ENCODE peak calls at places on chromosomes 5 and 9, in six cellular contexts. One of them, this sample, is unnamed.
A peak's percentile ranks its signal among the peaks of the same experiment; 100 is the strongest.

GRCh38 chr5:53552561-53552960 is 7.9 kb upstream of the NDUFS4 start:
- DNase-seq in brain microvascular endothelial cell: no peak
- DNase-seq in IMR-90: no peak
- DNase-seq in CD8-positive, alpha-beta memory T cell: no peak
- DNase-seq in CD8-positive, alpha-beta T cell: no peak
- DNase-seq in uterus: no peak
- DNase-seq in this sample: no peak

GRCh38 chr9:32251539-32251938 is 132.9 kb upstream of the ACO1 start:
- DNase-seq in uterus: peak; percentile 25
- DNase-seq in brain microvascular endothelial cell: peak; percentile 49
- DNase-seq in CD8-positive, alpha-beta T cell: no peak
- DNase-seq in IMR-90: peak; percentile 20
- DNase-seq in CD8-positive, alpha-beta memory T cell: peak; percentile 18
- DNase-seq in this sample: peak; percentile 2

GRCh38 chr9:105694320-105694847 is at the start of gene TMEM38B:
- DNase-seq in brain microvascular endothelial cell: peak; percentile 61
- DNase-seq in IMR-90: peak; percentile 58
- DNase-seq in CD8-positive, alpha-beta T cell: peak; percentile 73
- DNase-seq in uterus: peak; percentile 71
- DNase-seq in CD8-positive, alpha-beta memory T cell: peak; percentile 84
- DNase-seq in this sample: peak; percentile 76

GRCh38 chr9:137851516-137852217 is 25.9 kb upstream of the CACNA1B start:
- DNase-seq in uterus: no peak
- DNase-seq in CD8-positive, alpha-beta memory T cell: no peak
- DNase-seq in IMR-90: no peak
- DNase-seq in CD8-positive, alpha-beta T cell: no peak
- DNase-seq in brain microvascular endothelial cell: no peak
- DNase-seq in this sample: no peak

GRCh38 chr9:110546411-110546871 is 33.1 kb downstream of the SVEP1 start:
- DNase-seq in IMR-90: peak; percentile 7
- DNase-seq in CD8-positive, alpha-beta T cell: no peak
- DNase-seq in brain microvascular endothelial cell: no peak
- DNase-seq in uterus: no peak
- DNase-seq in CD8-positive, alpha-beta memory T cell: no peak
- DNase-seq in this sample: no peak

GRCh38 chr5:180114304-180115003 is 42.9 kb upstream of the RNF130 start:
- DNase-seq in CD8-positive, alpha-beta T cell: no peak
- DNase-seq in uterus: no peak
- DNase-seq in brain microvascular endothelial cell: no peak
- DNase-seq in CD8-positive, alpha-beta memory T cell: no peak
- DNase-seq in IMR-90: no peak
- DNase-seq in this sample: no peak

GRCh38 chr9:129866373-129867137 is 31.3 kb downstream of the USP20 start:
- DNase-seq in uterus: no peak
- DNase-seq in brain microvascular endothelial cell: no peak
- DNase-seq in CD8-positive, alpha-beta memory T cell: peak; percentile 81
- DNase-seq in CD8-positive, alpha-beta T cell: peak; percentile 71
- DNase-seq in IMR-90: no peak
- DNase-seq in this sample: no peak

GRCh38 chr9:93185261-93186150 is 1.6 kb downstream of the WNK2 start:
- DNase-seq in IMR-90: no peak
- DNase-seq in CD8-positive, alpha-beta memory T cell: no peak
- DNase-seq in uterus: no peak
- DNase-seq in CD8-positive, alpha-beta T cell: no peak
- DNase-seq in brain microvascular endothelial cell: no peak
- DNase-seq in this sample: no peak

GRCh38 chr5:176823869-176824412 is 13.6 kb downstream of the UNC5A start:
- DNase-seq in CD8-positive, alpha-beta memory T cell: no peak
- DNase-seq in uterus: no peak
- DNase-seq in brain microvascular endothelial cell: no peak
- DNase-seq in CD8-positive, alpha-beta T cell: peak; percentile 4
- DNase-seq in IMR-90: no peak
- DNase-seq in this sample: no peak

GRCh38 chr5:41841325-41841724 is 28.9 kb downstream of the OXCT1 start:
- DNase-seq in CD8-positive, alpha-beta memory T cell: no peak
- DNase-seq in IMR-90: no peak
- DNase-seq in brain microvascular endothelial cell: no peak
- DNase-seq in uterus: no peak
- DNase-seq in CD8-positive, alpha-beta T cell: no peak
- DNase-seq in this sample: no peak

GRCh38 chr9:121720311-121720991 is 69.0 kb downstream of the DAB2IP start:
- DNase-seq in CD8-positive, alpha-beta memory T cell: no peak
- DNase-seq in uterus: no peak
- DNase-seq in CD8-positive, alpha-beta T cell: no peak
- DNase-seq in IMR-90: no peak
- DNase-seq in brain microvascular endothelial cell: no peak
- DNase-seq in this sample: no peak

GRCh38 chr5:43258116-43258515 is 55.1 kb downstream of the HMGCS1 start:
- DNase-seq in uterus: no peak
- DNase-seq in CD8-positive, alpha-beta memory T cell: no peak
- DNase-seq in CD8-positive, alpha-beta T cell: no peak
- DNase-seq in brain microvascular endothelial cell: no peak
- DNase-seq in IMR-90: no peak
- DNase-seq in this sample: no peak

GRCh38 chr5:34587355-34588241 is 68.5 kb upstream of the RAI14 start:
- DNase-seq in CD8-positive, alpha-beta T cell: no peak
- DNase-seq in IMR-90: peak; percentile 90
- DNase-seq in brain microvascular endothelial cell: peak; percentile 74
- DNase-seq in uterus: no peak
- DNase-seq in CD8-positive, alpha-beta memory T cell: no peak
- DNase-seq in this sample: no peak

GRCh38 chr9:112757300-112757883 is 6.8 kb downstream of the SNX30 start:
- DNase-seq in IMR-90: peak; percentile 45
- DNase-seq in CD8-positive, alpha-beta T cell: no peak
- DNase-seq in brain microvascular endothelial cell: no peak
- DNase-seq in uterus: no peak
- DNase-seq in CD8-positive, alpha-beta memory T cell: no peak
- DNase-seq in this sample: no peak

GRCh38 chr5:154473581-154474266 is 4.3 kb downstream of the HAND1 start:
- DNase-seq in CD8-positive, alpha-beta T cell: no peak
- DNase-seq in IMR-90: no peak
- DNase-seq in brain microvascular endothelial cell: no peak
- DNase-seq in CD8-positive, alpha-beta memory T cell: no peak
- DNase-seq in uterus: no peak
- DNase-seq in this sample: no peak

GRCh38 chr5:173016621-173017046 is 33.1 kb downstream of the ATP6V0E1 start:
- DNase-seq in CD8-positive, alpha-beta memory T cell: no peak
- DNase-seq in IMR-90: peak; percentile 71
- DNase-seq in brain microvascular endothelial cell: peak; percentile 62
- DNase-seq in CD8-positive, alpha-beta T cell: no peak
- DNase-seq in uterus: no peak
- DNase-seq in this sample: no peak

GRCh38 chr5:66849803-66850202 is 253.6 kb downstream of the MAST4 start:
- DNase-seq in uterus: no peak
- DNase-seq in brain microvascular endothelial cell: peak; percentile 16
- DNase-seq in IMR-90: peak; percentile 55
- DNase-seq in CD8-positive, alpha-beta memory T cell: no peak
- DNase-seq in CD8-positive, alpha-beta T cell: no peak
- DNase-seq in this sample: no peak

GRCh38 chr9:70262948-70263347 is 4.2 kb downstream of the SMC5 start:
- DNase-seq in uterus: no peak
- DNase-seq in CD8-positive, alpha-beta memory T cell: no peak
- DNase-seq in brain microvascular endothelial cell: no peak
- DNase-seq in CD8-positive, alpha-beta T cell: no peak
- DNase-seq in IMR-90: peak; percentile 33
- DNase-seq in this sample: no peak

GRCh38 chr5:104179057-104179456 is 616.5 kb upstream of the NUDT12 start:
- DNase-seq in brain microvascular endothelial cell: peak; percentile 57
- DNase-seq in uterus: no peak
- DNase-seq in CD8-positive, alpha-beta T cell: no peak
- DNase-seq in IMR-90: peak; percentile 63
- DNase-seq in CD8-positive, alpha-beta memory T cell: no peak
- DNase-seq in this sample: no peak

GRCh38 chr9:5552301-5552700 is 42.0 kb downstream of the PDCD1LG2 start:
- DNase-seq in CD8-positive, alpha-beta T cell: no peak
- DNase-seq in brain microvascular endothelial cell: peak; percentile 28
- DNase-seq in uterus: no peak
- DNase-seq in IMR-90: peak; percentile 79
- DNase-seq in CD8-positive, alpha-beta memory T cell: no peak
- DNase-seq in this sample: no peak

GRCh38 chr9:130835441-130836298 is 616 bp downstream of the ABL1 start:
- DNase-seq in CD8-positive, alpha-beta memory T cell: peak; percentile 9
- DNase-seq in brain microvascular endothelial cell: no peak
- DNase-seq in IMR-90: peak; percentile 61
- DNase-seq in CD8-positive, alpha-beta T cell: peak; percentile 24
- DNase-seq in uterus: no peak
- DNase-seq in this sample: no peak

GRCh38 chr5:152844713-152845112 is 439.6 kb upstream of the NMUR2 start:
- DNase-seq in brain microvascular endothelial cell: no peak
- DNase-seq in CD8-positive, alpha-beta memory T cell: no peak
- DNase-seq in IMR-90: no peak
- DNase-seq in CD8-positive, alpha-beta T cell: no peak
- DNase-seq in uterus: no peak
- DNase-seq in this sample: no peak

GRCh38 chr9:21415492-21416267 is 6.8 kb downstream of the IFNA8 start:
- DNase-seq in brain microvascular endothelial cell: no peak
- DNase-seq in IMR-90: no peak
- DNase-seq in uterus: no peak
- DNase-seq in CD8-positive, alpha-beta memory T cell: no peak
- DNase-seq in CD8-positive, alpha-beta T cell: no peak
- DNase-seq in this sample: no peak

GRCh38 chr5:120555345-120555744 is 91.2 kb downstream of the PRR16 start:
- DNase-seq in IMR-90: no peak
- DNase-seq in brain microvascular endothelial cell: no peak
- DNase-seq in CD8-positive, alpha-beta T cell: no peak
- DNase-seq in CD8-positive, alpha-beta memory T cell: no peak
- DNase-seq in uterus: no peak
- DNase-seq in this sample: no peak

GRCh38 chr5:169072223-169072622 is 228.7 kb downstream of the SLIT3 start:
- DNase-seq in CD8-positive, alpha-beta memory T cell: no peak
- DNase-seq in CD8-positive, alpha-beta T cell: no peak
- DNase-seq in IMR-90: no peak
- DNase-seq in brain microvascular endothelial cell: no peak
- DNase-seq in uterus: no peak
- DNase-seq in this sample: no peak

DNA sequence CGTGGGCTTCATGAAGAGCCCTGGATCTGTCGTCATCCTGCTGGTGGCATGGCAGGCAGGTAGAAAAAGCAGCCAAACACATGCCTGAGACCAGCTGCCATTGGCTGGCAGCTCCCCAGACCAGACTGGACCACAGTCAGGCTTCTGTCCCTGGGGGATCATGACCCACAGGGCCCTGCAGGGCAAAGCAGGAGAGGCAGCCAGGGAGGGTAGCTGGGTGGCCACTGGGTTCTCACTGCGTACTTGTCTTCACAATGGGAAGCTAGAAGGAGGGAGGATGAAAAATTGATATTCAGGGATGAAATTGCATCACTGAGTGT is 67.8 kb upstream of the GARNL3 start:
- DNase-seq in IMR-90: no peak
- DNase-seq in CD8-positive, alpha-beta T cell: no peak
- DNase-seq in uterus: no peak
- DNase-seq in CD8-positive, alpha-beta memory T cell: no peak
- DNase-seq in brain microvascular endothelial cell: no peak
- DNase-seq in this sample: no peak
- H3K27ac ChIP-seq in IMR-90: no peak overlapping the region
- H3K27ac ChIP-seq in CD8-positive, alpha-beta T cell: no peak overlapping the region
- H3K27ac ChIP-seq in uterus: peak overlapping the region; percentile 86
- H3K27ac ChIP-seq in CD8-positive, alpha-beta memory T cell: no peak overlapping the region
- H3K27ac ChIP-seq in brain microvascular endothelial cell: no peak overlapping the region
- H3K27ac ChIP-seq in this sample: no peak overlapping the region

GRCh38 chr9:14180942-14181270 is 133.0 kb downstream of the NFIB start:
- DNase-seq in IMR-90: no peak
- DNase-seq in brain microvascular endothelial cell: no peak
- DNase-seq in CD8-positive, alpha-beta memory T cell: no peak
- DNase-seq in uterus: no peak
- DNase-seq in CD8-positive, alpha-beta T cell: no peak
- DNase-seq in this sample: no peak
- H3K27ac ChIP-seq in IMR-90: no peak overlapping the region
- H3K27ac ChIP-seq in brain microvascular endothelial cell: no peak overlapping the region
- H3K27ac ChIP-seq in CD8-positive, alpha-beta memory T cell: no peak overlapping the region
- H3K27ac ChIP-seq in uterus: peak overlapping the region; percentile 58
- H3K27ac ChIP-seq in CD8-positive, alpha-beta T cell: no peak overlapping the region
- H3K27ac ChIP-seq in this sample: no peak overlapping the region

DNA sequence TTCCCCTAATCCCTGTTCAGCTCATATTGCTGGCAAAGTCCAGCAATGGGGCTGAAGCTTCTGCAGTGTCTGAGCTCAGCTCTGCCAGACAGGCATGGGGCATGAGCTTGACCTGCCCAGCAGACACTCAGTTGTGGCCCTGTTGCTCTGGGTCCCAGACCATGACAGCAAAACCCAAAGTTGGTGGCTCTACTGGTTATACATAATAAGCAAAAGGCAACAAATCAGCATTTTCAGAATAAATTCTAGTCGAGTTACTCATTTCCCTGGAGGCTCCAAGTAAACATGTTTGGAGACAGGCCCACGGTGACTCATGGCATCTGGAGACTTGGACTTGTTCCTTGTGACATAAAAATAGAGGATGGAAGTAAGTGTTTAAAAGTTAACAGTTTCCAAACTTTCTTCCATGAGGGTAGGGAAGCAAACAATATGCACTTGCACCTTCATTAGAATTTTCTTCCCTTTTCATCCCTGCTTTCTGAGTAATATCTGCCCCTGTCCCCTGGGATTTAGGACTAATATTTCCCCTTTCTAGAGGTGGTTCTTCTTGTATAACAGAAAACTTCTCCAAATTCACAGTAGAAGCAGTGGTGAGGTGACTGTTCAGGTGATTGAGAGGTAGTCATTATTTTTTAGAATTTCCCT is 60.1 kb upstream of the SLC2A8 start:
- DNase-seq in CD8-positive, alpha-beta memory T cell: no peak
- DNase-seq in IMR-90: peak; percentile 96
- DNase-seq in uterus: peak; percentile 94
- DNase-seq in brain microvascular endothelial cell: peak; percentile 95
- DNase-seq in CD8-positive, alpha-beta T cell: no peak
- DNase-seq in this sample: no peak
- H3K27ac ChIP-seq in CD8-positive, alpha-beta memory T cell: no peak overlapping the region
- H3K27ac ChIP-seq in IMR-90: peak overlapping the region; percentile 59
- H3K27ac ChIP-seq in uterus: peak overlapping the region; percentile 81
- H3K27ac ChIP-seq in brain microvascular endothelial cell: peak overlapping the region; percentile 77
- H3K27ac ChIP-seq in CD8-positive, alpha-beta T cell: no peak overlapping the region
- H3K27ac ChIP-seq in this sample: no peak overlapping the region

GRCh38 chr5:59212596-59212995 is 629.7 kb downstream of the RAB3C start:
- DNase-seq in uterus: no peak
- DNase-seq in brain microvascular endothelial cell: no peak
- DNase-seq in IMR-90: no peak
- DNase-seq in CD8-positive, alpha-beta T cell: no peak
- DNase-seq in CD8-positive, alpha-beta memory T cell: no peak
- DNase-seq in this sample: no peak

GRCh38 chr5:59206132-59206581 is 623.3 kb downstream of the RAB3C start:
- DNase-seq in CD8-positive, alpha-beta memory T cell: no peak
- DNase-seq in CD8-positive, alpha-beta T cell: no peak
- DNase-seq in uterus: no peak
- DNase-seq in IMR-90: peak; percentile 70
- DNase-seq in brain microvascular endothelial cell: peak; percentile 86
- DNase-seq in this sample: no peak

GRCh38 chr5:59209758-59210359 is 627.0 kb downstream of the RAB3C start:
- DNase-seq in IMR-90: peak; percentile 3
- DNase-seq in brain microvascular endothelial cell: no peak
- DNase-seq in CD8-positive, alpha-beta T cell: no peak
- DNase-seq in uterus: peak; percentile 31
- DNase-seq in CD8-positive, alpha-beta memory T cell: no peak
- DNase-seq in this sample: no peak

GRCh38 chr5:59207416-59207815 is 624.5 kb downstream of the RAB3C start:
- DNase-seq in uterus: no peak
- DNase-seq in IMR-90: peak; percentile 2
- DNase-seq in CD8-positive, alpha-beta T cell: no peak
- DNase-seq in CD8-positive, alpha-beta memory T cell: no peak
- DNase-seq in brain microvascular endothelial cell: no peak
- DNase-seq in this sample: no peak

GRCh38 chr5:59208468-59208867 is 625.6 kb downstream of the RAB3C start:
- DNase-seq in IMR-90: no peak
- DNase-seq in CD8-positive, alpha-beta T cell: no peak
- DNase-seq in uterus: no peak
- DNase-seq in brain microvascular endothelial cell: no peak
- DNase-seq in CD8-positive, alpha-beta memory T cell: no peak
- DNase-seq in this sample: no peak
- H3K27ac ChIP-seq in IMR-90: no peak overlapping the region
- H3K27ac ChIP-seq in CD8-positive, alpha-beta T cell: no peak overlapping the region
- H3K27ac ChIP-seq in uterus: peak overlapping the region; percentile 56
- H3K27ac ChIP-seq in brain microvascular endothelial cell: no peak overlapping the region
- H3K27ac ChIP-seq in CD8-positive, alpha-beta memory T cell: no peak overlapping the region
- H3K27ac ChIP-seq in this sample: no peak overlapping the region